ENCODE peak calls at places on chromosomes 3 and 15, in six cellular contexts. T is SK-N-SH, Z is astrocyte of the spinal cord, U is GM06990, E is AG04450, Q is fibroblast of the aortic adventitia. N is an unnamed sample.

GRCh38 chr15:34154725-34155204 is 52.9 kb downstream of the PGBD4 start:
- DNase-seq in T (no peak), Z (peak; percentile 4), U (peak; percentile 3), E (no peak), Q (no peak), N (no peak)

GRCh38 chr3:171064461-171064860 is 37.9 kb upstream of the SLC2A2 start:
- DNase-seq in T (no peak), Z (no peak), U (no peak), E (no peak), Q (no peak), N (peak; percentile 66)

GRCh38 chr3:155079795-155080546 is at the start of gene MME:
- DNase-seq in T (peak; percentile 76), Z (peak; percentile 63), U (peak; percentile 11), E (no peak), Q (peak; percentile 72), N (no peak)

GRCh38 chr3:115388166-115388565 is 235.1 kb upstream of the GAP43 start:
- DNase-seq in T (no peak), Z (no peak), U (no peak), E (no peak), Q (peak; percentile 70), N (no peak)

GRCh38 chr15:68582236-68582635 is 3.4 kb downstream of the CORO2B start:
- DNase-seq in T (no peak), Z (no peak), U (no peak), E (no peak), Q (no peak), N (no peak)

GRCh38 chr3:36405193-36405592 is 24.9 kb downstream of the STAC start:
- DNase-seq in T (no peak), Z (no peak), U (no peak), E (no peak), Q (no peak), N (no peak)

GRCh38 chr3:187909871-187910270 is 164.6 kb upstream of the BCL6 start:
- DNase-seq in T (no peak), Z (peak; percentile 25), U (no peak), E (no peak), Q (no peak), N (no peak)

GRCh38 chr3:165622356-165622755 is 214.9 kb downstream of the BCHE start:
- DNase-seq in T (no peak), Z (no peak), U (no peak), E (no peak), Q (no peak), N (no peak)

GRCh38 chr15:87711011-87711410 is 545.5 kb downstream of the NTRK3 start:
- DNase-seq in T (no peak), Z (peak; percentile 8), U (no peak), E (no peak), Q (peak; percentile 78), N (peak; percentile 19)

GRCh38 chr3:136291302-136291701 is 41.2 kb downstream of the PCCB start:
- DNase-seq in T (no peak), Z (no peak), U (no peak), E (no peak), Q (no peak), N (no peak)

GRCh38 chr3:13711911-13712650 is 163.2 kb downstream of the FBLN2 start:
- DNase-seq in T (no peak), Z (no peak), U (no peak), E (no peak), Q (no peak), N (no peak)

GRCh38 chr3:58723197-58723596 is 56.6 kb upstream of the FAM3D start:
- DNase-seq in T (no peak), Z (no peak), U (no peak), E (no peak), Q (no peak), N (no peak)

GRCh38 chr3:27889745-27890144 is 167.6 kb upstream of the EOMES start:
- DNase-seq in T (no peak), Z (no peak), U (no peak), E (no peak), Q (no peak), N (no peak)

GRCh38 chr3:34969513-34969912 is 669.8 kb upstream of the ARPP21 start:
- DNase-seq in T (no peak), Z (no peak), U (no peak), E (no peak), Q (no peak), N (no peak)

GRCh38 chr15:29132786-29133185 is 136.8 kb downstream of the NSMCE3 start:
- DNase-seq in T (peak; percentile 22), Z (no peak), U (no peak), E (no peak), Q (no peak), N (no peak)

GRCh38 chr3:149004622-149005021 is 13.3 kb downstream of the GYG1 start:
- DNase-seq in T (no peak), Z (peak; percentile 66), U (no peak), E (no peak), Q (peak; percentile 15), N (peak; percentile 60)

GRCh38 chr15:31345606-31346366 is 19.2 kb downstream of the KLF13 start:
- DNase-seq in T (no peak), Z (no peak), U (no peak), E (no peak), Q (no peak), N (no peak)

GRCh38 chr15:56045068-56045748 is 51.8 kb upstream of the NEDD4 start:
- DNase-seq in T (no peak), Z (no peak), U (no peak), E (no peak), Q (no peak), N (no peak)

GRCh38 chr3:108838411-108838810 is 15.8 kb downstream of the TRAT1 start:
- DNase-seq in T (no peak), Z (no peak), U (no peak), E (no peak), Q (no peak), N (no peak)

GRCh38 chr15:89332446-89332845 is 2.2 kb downstream of the POLG start:
- DNase-seq in T (peak; percentile 84), Z (peak; percentile 24), U (no peak), E (no peak), Q (peak; percentile 20), N (no peak)

GRCh38 chr15:70049115-70049514 is 48.6 kb downstream of the TLE3 start:
- DNase-seq in T (no peak), Z (no peak), U (no peak), E (no peak), Q (no peak), N (no peak)

GRCh38 chr3:31960793-31961431 is 20.1 kb downstream of the OSBPL10 start:
- DNase-seq in T (no peak), Z (peak; percentile 70), U (no peak), E (no peak), Q (peak; percentile 67), N (no peak)

GRCh38 chr3:194272861-194273266 is 78.3 kb downstream of the CPN2 start:
- DNase-seq in T (peak; percentile 80), Z (no peak), U (no peak), E (no peak), Q (no peak), N (no peak)

GRCh38 chr15:91515188-91515754 is 338.2 kb upstream of the SLCO3A1 start:
- DNase-seq in T (no peak), Z (peak; percentile 88), U (peak; percentile 22), E (peak; percentile 58), Q (peak; percentile 84), N (peak; percentile 53)

GRCh38 chr15:59846100-59846499 is 157.0 kb upstream of the BNIP2 start:
- DNase-seq in T (no peak), Z (no peak), U (no peak), E (no peak), Q (no peak), N (no peak)

GRCh38 chr3:33887478-33887877 is 89.0 kb downstream of the PDCD6IP start:
- DNase-seq in T (no peak), Z (no peak), U (no peak), E (no peak), Q (no peak), N (no peak)

GRCh38 chr3:4750306-4751056 is 228.8 kb upstream of the BHLHE40 start:
- DNase-seq in T (no peak), Z (no peak), U (no peak), E (no peak), Q (no peak), N (no peak)
- H3K4me3 ChIP-seq in T (no peak overlapping the region), Z (no peak overlapping the region), U (peak overlapping the region; percentile 39), E (no peak overlapping the region), Q (no peak overlapping the region), N (peak overlapping the region; percentile 27)

GRCh38 chr15:71117906-71118305 is 2.6 kb downstream of the THSD4 start:
- DNase-seq in T (no peak), Z (no peak), U (no peak), E (no peak), Q (no peak), N (no peak)
- H3K4me3 ChIP-seq in T (no peak overlapping the region), Z (no peak overlapping the region), U (no peak overlapping the region), E (peak overlapping the region; percentile 20), Q (no peak overlapping the region), N (no peak overlapping the region)

GRCh38 chr3:53169045-53169831 is 8.2 kb downstream of the PRKCD start:
- DNase-seq in T (peak; percentile 79), Z (no peak), U (peak; percentile 58), E (no peak), Q (no peak), N (no peak)
- H3K4me3 ChIP-seq in T (no peak overlapping the region), Z (no peak overlapping the region), U (peak overlapping the region; percentile 27), E (no peak overlapping the region), Q (no peak overlapping the region), N (no peak overlapping the region)

GRCh38 chr15:99442268-99442897 is 123.4 kb upstream of the MEF2A start:
- DNase-seq in T (peak; percentile 31), Z (peak; percentile 86), U (no peak), E (peak; percentile 67), Q (peak; percentile 97), N (peak; percentile 78)

GRCh38 chr15:99443768-99444446 is 121.9 kb upstream of the MEF2A start:
- DNase-seq in T (peak; percentile 9), Z (peak; percentile 34), U (no peak), E (no peak), Q (peak; percentile 36), N (no peak)

GRCh38 chr15:99441871-99442267 is 123.9 kb upstream of the MEF2A start:
- DNase-seq in T (peak; percentile 19), Z (no peak), U (no peak), E (no peak), Q (no peak), N (no peak)

GRCh38 chr15:99441427-99441766 is 124.4 kb upstream of the MEF2A start:
- DNase-seq in T (peak; percentile 5), Z (no peak), U (no peak), E (no peak), Q (no peak), N (no peak)

GRCh38 chr15:99443056-99443756 is 122.6 kb upstream of the MEF2A start:
- DNase-seq in T (peak; percentile 11), Z (no peak), U (no peak), E (no peak), Q (no peak), N (no peak)
- H3K4me3 ChIP-seq in T (no peak overlapping the region), Z (no peak overlapping the region), U (no peak overlapping the region), E (no peak overlapping the region), Q (no peak overlapping the region), N (no peak overlapping the region)